ENCODE peak calls at places on chromosomes 12 and 14, in seven cellular contexts. One of them, this sample, is unnamed.

GRCh38 chr14:59213368-59214315 is 25.2 kb downstream of the DAAM1 start:
- DNase-seq in endodermal cell: no peak
- DNase-seq in transverse colon: no peak
- DNase-seq in A549: no peak
- DNase-seq in spleen: no peak
- DNase-seq in ascending aorta: no peak
- DNase-seq in PC-3: peak; percentile 33
- DNase-seq in this sample: no peak

GRCh38 chr14:33765251-33765650 is 185.6 kb downstream of the EGLN3 start:
- DNase-seq in endodermal cell: peak; percentile 88
- DNase-seq in transverse colon: no peak
- DNase-seq in A549: no peak
- DNase-seq in spleen: no peak
- DNase-seq in ascending aorta: no peak
- DNase-seq in PC-3: no peak
- DNase-seq in this sample: peak; percentile 86

GRCh38 chr12:96982671-96983070 is 75.6 kb downstream of the NEDD1 start:
- DNase-seq in endodermal cell: no peak
- DNase-seq in transverse colon: no peak
- DNase-seq in A549: no peak
- DNase-seq in spleen: no peak
- DNase-seq in ascending aorta: no peak
- DNase-seq in PC-3: no peak
- DNase-seq in this sample: no peak

GRCh38 chr12:119314290-119314689 is 20.2 kb upstream of the CCDC60 start:
- DNase-seq in endodermal cell: no peak
- DNase-seq in transverse colon: no peak
- DNase-seq in A549: no peak
- DNase-seq in spleen: no peak
- DNase-seq in ascending aorta: no peak
- DNase-seq in PC-3: no peak
- DNase-seq in this sample: no peak

GRCh38 chr14:64195194-64195593 is 99.0 kb downstream of the ESR2 start:
- DNase-seq in endodermal cell: no peak
- DNase-seq in transverse colon: no peak
- DNase-seq in A549: no peak
- DNase-seq in spleen: no peak
- DNase-seq in ascending aorta: no peak
- DNase-seq in PC-3: no peak
- DNase-seq in this sample: no peak

GRCh38 chr12:93624595-93625294 is 52.3 kb downstream of the SOCS2 start:
- DNase-seq in endodermal cell: no peak
- DNase-seq in transverse colon: no peak
- DNase-seq in A549: peak; percentile 94
- DNase-seq in spleen: no peak
- DNase-seq in ascending aorta: no peak
- DNase-seq in PC-3: peak; percentile 95
- DNase-seq in this sample: no peak

GRCh38 chr12:94813314-94813713 is 163.0 kb upstream of the TMCC3 start:
- DNase-seq in endodermal cell: no peak
- DNase-seq in transverse colon: no peak
- DNase-seq in A549: peak; percentile 18
- DNase-seq in spleen: no peak
- DNase-seq in ascending aorta: no peak
- DNase-seq in PC-3: peak; percentile 11
- DNase-seq in this sample: no peak

GRCh38 chr14:101557321-101557695 is 4.0 kb upstream of the DIO3 start:
- DNase-seq in endodermal cell: no peak
- DNase-seq in transverse colon: no peak
- DNase-seq in A549: no peak
- DNase-seq in spleen: no peak
- DNase-seq in ascending aorta: no peak
- DNase-seq in PC-3: no peak
- DNase-seq in this sample: no peak

GRCh38 chr12:12333980-12334709 is 15.9 kb downstream of the MANSC1 start:
- DNase-seq in endodermal cell: peak; percentile 89
- DNase-seq in transverse colon: peak; percentile 64
- DNase-seq in A549: peak; percentile 77
- DNase-seq in spleen: peak; percentile 88
- DNase-seq in ascending aorta: no peak
- DNase-seq in PC-3: peak; percentile 56
- DNase-seq in this sample: peak; percentile 76

GRCh38 chr14:24079521-24080141 is 8.3 kb downstream of the CPNE6 start:
- DNase-seq in endodermal cell: peak; percentile 89
- DNase-seq in transverse colon: no peak
- DNase-seq in A549: no peak
- DNase-seq in spleen: no peak
- DNase-seq in ascending aorta: no peak
- DNase-seq in PC-3: no peak
- DNase-seq in this sample: no peak

GRCh38 chr12:6020930-6021329 is 75.9 kb upstream of the ANO2 start:
- DNase-seq in endodermal cell: no peak
- DNase-seq in transverse colon: no peak
- DNase-seq in A549: no peak
- DNase-seq in spleen: no peak
- DNase-seq in ascending aorta: no peak
- DNase-seq in PC-3: peak; percentile 52
- DNase-seq in this sample: no peak

GRCh38 chr12:12024958-12025682 is 45.6 kb upstream of the BCL2L14 start:
- DNase-seq in endodermal cell: peak; percentile 23
- DNase-seq in transverse colon: peak; percentile 74
- DNase-seq in A549: no peak
- DNase-seq in spleen: no peak
- DNase-seq in ascending aorta: no peak
- DNase-seq in PC-3: no peak
- DNase-seq in this sample: no peak

GRCh38 chr12:70724444-70724843 is 87.2 kb upstream of the PTPRB start:
- DNase-seq in endodermal cell: no peak
- DNase-seq in transverse colon: no peak
- DNase-seq in A549: peak; percentile 33
- DNase-seq in spleen: no peak
- DNase-seq in ascending aorta: no peak
- DNase-seq in PC-3: peak; percentile 38
- DNase-seq in this sample: peak; percentile 74

GRCh38 chr12:52416788-52417187 is 10.7 kb upstream of the KRT82 start:
- DNase-seq in endodermal cell: no peak
- DNase-seq in transverse colon: no peak
- DNase-seq in A549: no peak
- DNase-seq in spleen: no peak
- DNase-seq in ascending aorta: no peak
- DNase-seq in PC-3: no peak
- DNase-seq in this sample: no peak

GRCh38 chr14:73591690-73592448 is at the start of gene ACOT4:
- DNase-seq in endodermal cell: peak; percentile 73
- DNase-seq in transverse colon: peak; percentile 56
- DNase-seq in A549: peak; percentile 62
- DNase-seq in spleen: peak; percentile 89
- DNase-seq in ascending aorta: no peak
- DNase-seq in PC-3: peak; percentile 65
- DNase-seq in this sample: peak; percentile 86

GRCh38 chr12:92403210-92404175 is 257.8 kb upstream of the BTG1 start:
- DNase-seq in endodermal cell: no peak
- DNase-seq in transverse colon: peak; percentile 36
- DNase-seq in A549: no peak
- DNase-seq in spleen: no peak
- DNase-seq in ascending aorta: no peak
- DNase-seq in PC-3: no peak
- DNase-seq in this sample: no peak

GRCh38 chr12:89211456-89211855 is 140.8 kb downstream of the DUSP6 start:
- DNase-seq in endodermal cell: no peak
- DNase-seq in transverse colon: no peak
- DNase-seq in A549: no peak
- DNase-seq in spleen: no peak
- DNase-seq in ascending aorta: no peak
- DNase-seq in PC-3: peak; percentile 29
- DNase-seq in this sample: no peak

GRCh38 chr12:52543985-52544888 is 8.7 kb downstream of the KRT71 start:
- DNase-seq in endodermal cell: peak; percentile 74
- DNase-seq in transverse colon: no peak
- DNase-seq in A549: peak; percentile 18
- DNase-seq in spleen: peak; percentile 46
- DNase-seq in ascending aorta: no peak
- DNase-seq in PC-3: no peak
- DNase-seq in this sample: no peak

GRCh38 chr12:76688001-76688400 is 75.9 kb upstream of the ZDHHC17 start:
- DNase-seq in endodermal cell: no peak
- DNase-seq in transverse colon: no peak
- DNase-seq in A549: no peak
- DNase-seq in spleen: no peak
- DNase-seq in ascending aorta: no peak
- DNase-seq in PC-3: peak; percentile 21
- DNase-seq in this sample: no peak

GRCh38 chr12:94649349-94650142 is 811 bp downstream of the TMCC3 start:
- DNase-seq in endodermal cell: peak; percentile 89
- DNase-seq in transverse colon: peak; percentile 66
- DNase-seq in A549: peak; percentile 26
- DNase-seq in spleen: peak; percentile 93
- DNase-seq in ascending aorta: no peak
- DNase-seq in PC-3: peak; percentile 40
- DNase-seq in this sample: no peak

GRCh38 chr14:55354500-55354899 is 57.1 kb downstream of the ATG14 start:
- DNase-seq in endodermal cell: peak; percentile 87
- DNase-seq in transverse colon: peak; percentile 69
- DNase-seq in A549: peak; percentile 53
- DNase-seq in spleen: no peak
- DNase-seq in ascending aorta: no peak
- DNase-seq in PC-3: peak; percentile 63
- DNase-seq in this sample: peak; percentile 90

GRCh38 chr14:104800600-104801283 is at the start of gene ZBTB42:
- DNase-seq in endodermal cell: peak; percentile 81
- DNase-seq in transverse colon: peak; percentile 91
- DNase-seq in A549: no peak
- DNase-seq in spleen: peak; percentile 93
- DNase-seq in ascending aorta: no peak
- DNase-seq in PC-3: peak; percentile 91
- DNase-seq in this sample: peak; percentile 75

GRCh38 chr12:319116-319515 is 56.5 kb upstream of the SLC6A13 start:
- DNase-seq in endodermal cell: no peak
- DNase-seq in transverse colon: no peak
- DNase-seq in A549: no peak
- DNase-seq in spleen: no peak
- DNase-seq in ascending aorta: no peak
- DNase-seq in PC-3: no peak
- DNase-seq in this sample: peak; percentile 17

GRCh38 chr12:111636209-111636928 is 37.3 kb upstream of the ATXN2 start:
- DNase-seq in endodermal cell: peak; percentile 90
- DNase-seq in transverse colon: peak; percentile 23
- DNase-seq in A549: no peak
- DNase-seq in spleen: peak; percentile 47
- DNase-seq in ascending aorta: no peak
- DNase-seq in PC-3: no peak
- DNase-seq in this sample: no peak

GRCh38 chr14:72898448-72898847 is 4.5 kb upstream of the DPF3 start:
- DNase-seq in endodermal cell: no peak
- DNase-seq in transverse colon: no peak
- DNase-seq in A549: no peak
- DNase-seq in spleen: no peak
- DNase-seq in ascending aorta: no peak
- DNase-seq in PC-3: no peak
- DNase-seq in this sample: peak; percentile 45

DNA sequence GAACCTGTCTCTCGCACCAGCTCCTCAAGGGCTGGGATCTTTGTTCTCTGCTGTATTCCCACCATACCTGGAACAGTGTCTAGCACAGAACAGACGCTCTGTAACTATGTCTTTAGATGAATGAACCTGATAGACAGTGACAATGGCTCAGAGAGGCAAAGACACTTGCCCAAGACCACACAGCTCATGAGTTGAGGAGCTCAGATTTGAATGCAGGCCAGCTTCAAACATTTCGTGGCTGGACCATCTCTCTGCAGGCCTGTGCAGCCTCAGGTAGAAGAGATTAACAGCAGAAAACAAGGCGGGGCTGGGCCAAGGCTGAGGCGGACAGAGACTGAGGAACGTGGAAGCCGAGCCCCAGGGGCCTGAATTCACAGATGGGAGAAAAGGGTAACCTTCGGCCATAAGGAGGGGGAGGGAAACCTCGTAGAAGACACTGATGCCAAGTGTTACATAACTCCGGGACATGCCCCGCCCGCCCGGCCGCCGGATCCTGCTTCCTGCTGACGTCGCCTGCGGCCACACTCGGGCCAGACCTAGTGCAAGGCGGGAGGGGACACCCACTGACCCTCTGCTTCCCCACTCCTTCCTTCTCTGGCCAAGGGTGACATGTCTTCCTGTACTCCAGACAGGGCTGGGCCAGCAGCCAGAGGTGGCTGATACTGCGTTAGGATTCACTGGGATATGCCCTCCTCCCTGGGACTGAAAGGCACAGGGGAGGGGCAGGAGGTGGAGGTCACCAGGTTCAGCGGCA is 86.7 kb downstream of the RFLNA start:
- DNase-seq in endodermal cell: no peak
- DNase-seq in transverse colon: peak; percentile 90
- DNase-seq in A549: peak; percentile 93
- DNase-seq in spleen: peak; percentile 93
- DNase-seq in ascending aorta: peak; percentile 74
- DNase-seq in PC-3: peak; percentile 91
- DNase-seq in this sample: no peak
- H3K4me1 ChIP-seq in endodermal cell: no peaks in the 10 kb centered on the region
- H3K4me1 ChIP-seq in transverse colon: peaks cover 36% of the 10 kb centered on the region
- H3K4me1 ChIP-seq in A549: peaks cover 97% of the 10 kb centered on the region
- H3K4me1 ChIP-seq in spleen: peaks cover 76% of the 10 kb centered on the region
- H3K4me1 ChIP-seq in ascending aorta: peaks cover 15% of the 10 kb centered on the region
- H3K4me1 ChIP-seq in PC-3: peaks cover 79% of the 10 kb centered on the region
- H3K4me1 ChIP-seq in this sample: no peaks in the 10 kb centered on the region

GRCh38 chr14:49622022-49622607 is 1.5 kb downstream of the MGAT2 start:
- DNase-seq in endodermal cell: no peak
- DNase-seq in transverse colon: no peak
- DNase-seq in A549: no peak
- DNase-seq in spleen: no peak
- DNase-seq in ascending aorta: no peak
- DNase-seq in PC-3: peak; percentile 39
- DNase-seq in this sample: no peak
- H3K27ac ChIP-seq in endodermal cell: no peak overlapping the region
- H3K27ac ChIP-seq in transverse colon: peak overlapping the region; percentile 95
- H3K27ac ChIP-seq in A549: peak overlapping the region; percentile 95
- H3K27ac ChIP-seq in spleen: peak overlapping the region; percentile 97
- H3K27ac ChIP-seq in ascending aorta: no peak overlapping the region
- H3K27ac ChIP-seq in PC-3: no peak overlapping the region
- H3K27ac ChIP-seq in this sample: peak overlapping the region; percentile 90

DNA sequence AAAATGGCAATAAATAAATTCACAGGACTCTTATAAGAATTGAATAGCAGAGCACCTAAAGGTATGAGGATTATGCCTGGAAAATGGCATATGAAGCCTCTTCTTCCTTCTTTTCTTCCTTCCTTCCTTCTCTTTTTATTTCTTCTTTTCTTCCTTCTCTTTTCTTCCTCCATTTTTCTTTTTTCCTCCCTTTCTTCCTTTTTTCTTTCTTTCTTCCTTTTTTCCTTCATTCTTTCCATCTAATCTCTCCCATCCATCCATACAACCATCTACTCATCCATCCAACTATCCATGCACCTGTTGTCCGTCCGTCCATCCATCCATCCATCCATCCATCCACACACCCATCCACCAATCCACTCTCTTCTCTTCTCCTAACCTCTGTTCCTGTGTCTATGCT is 173.8 kb downstream of the TBX5 start:
- DNase-seq in endodermal cell: no peak
- DNase-seq in transverse colon: no peak
- DNase-seq in A549: no peak
- DNase-seq in spleen: no peak
- DNase-seq in ascending aorta: no peak
- DNase-seq in PC-3: no peak
- DNase-seq in this sample: no peak
- H3K4me1 ChIP-seq in endodermal cell: no peaks in the 10 kb centered on the region
- H3K4me1 ChIP-seq in transverse colon: no peaks in the 10 kb centered on the region
- H3K4me1 ChIP-seq in A549: no peaks in the 10 kb centered on the region
- H3K4me1 ChIP-seq in spleen: no peaks in the 10 kb centered on the region
- H3K4me1 ChIP-seq in ascending aorta: no peaks in the 10 kb centered on the region
- H3K4me1 ChIP-seq in PC-3: no peaks in the 10 kb centered on the region
- H3K4me1 ChIP-seq in this sample: no peaks in the 10 kb centered on the region

GRCh38 chr12:80364056-80364455 is 80.0 kb upstream of the PTPRQ start:
- DNase-seq in endodermal cell: no peak
- DNase-seq in transverse colon: no peak
- DNase-seq in A549: no peak
- DNase-seq in spleen: no peak
- DNase-seq in ascending aorta: no peak
- DNase-seq in PC-3: peak; percentile 56
- DNase-seq in this sample: no peak
- H3K27ac ChIP-seq in endodermal cell: no peak overlapping the region
- H3K27ac ChIP-seq in transverse colon: no peak overlapping the region
- H3K27ac ChIP-seq in A549: no peak overlapping the region
- H3K27ac ChIP-seq in spleen: no peak overlapping the region
- H3K27ac ChIP-seq in ascending aorta: no peak overlapping the region
- H3K27ac ChIP-seq in PC-3: peak overlapping the region; percentile 62
- H3K27ac ChIP-seq in this sample: no peak overlapping the region